ENCODE peak calls at places on chromosomes 1 and 21, in five cellular contexts. Y is IMR-90, C is GM12878, X is K562, D is HepG2. P is an unnamed sample.

GRCh38 chr1:172742599-172743500 is 83.9 kb downstream of the FASLG start:
- DNase-seq in C (no peak), D (peak), X (peak), Y (peak), P (peak)

GRCh38 chr21:41547111-41547510 is 39.2 kb upstream of the TMPRSS2 start:
- DNase-seq in X (no peak), C (no peak), Y (no peak), D (no peak), P (no peak)

GRCh38 chr1:217889401-217889800 is 258.3 kb downstream of the SPATA17 start:
- DNase-seq in X (no peak), Y (peak), C (no peak), D (no peak), P (no peak)

GRCh38 chr1:182841368-182841988 is 2.3 kb downstream of the DHX9 start:
- DNase-seq in X (no peak), C (no peak), Y (peak), D (peak), P (peak)

GRCh38 chr1:93061895-93062792 is 16.9 kb upstream of the MTF2 start:
- DNase-seq in D (peak), X (peak), Y (peak), C (no peak), P (peak)

GRCh38 chr1:76314730-76315129 is 240.2 kb downstream of the ST6GALNAC3 start:
- DNase-seq in X (no peak), C (no peak), Y (no peak), D (no peak), P (no peak)

GRCh38 chr1:116855220-116855619 is 54.5 kb upstream of the PTGFRN start:
- DNase-seq in X (no peak), D (no peak), C (no peak), Y (no peak), P (peak)

GRCh38 chr1:69523032-69523431 is 44.7 kb upstream of the LRRC7 start:
- DNase-seq in Y (peak), C (no peak), X (no peak), D (no peak), P (no peak)

GRCh38 chr1:32960342-32960741 is 4.3 kb downstream of the RNF19B start:
- DNase-seq in X (no peak), D (no peak), Y (no peak), C (no peak), P (no peak)

GRCh38 chr1:47262787-47263413 is 30.9 kb upstream of the TAL1 start:
- DNase-seq in C (no peak), Y (peak), D (peak), X (peak), P (peak)

GRCh38 chr1:61050541-61051454 is 31.6 kb upstream of the NFIA start:
- DNase-seq in C (no peak), Y (no peak), X (peak), D (no peak), P (peak)

GRCh38 chr1:157132111-157132510 is 6.1 kb downstream of the ETV3 start:
- DNase-seq in D (no peak), C (no peak), X (no peak), Y (no peak), P (no peak)

GRCh38 chr1:236440373-236440772 is 46.3 kb downstream of the EDARADD start:
- DNase-seq in C (no peak), Y (no peak), D (no peak), X (no peak), P (no peak)

GRCh38 chr1:202164271-202165037 is 4.1 kb upstream of the PTPN7 start:
- DNase-seq in C (peak), Y (no peak), D (no peak), X (peak), P (no peak)

GRCh38 chr21:45032977-45033705 is 41.2 kb upstream of the ADARB1 start:
- DNase-seq in D (no peak), Y (no peak), C (no peak), X (no peak), P (no peak)

GRCh38 chr1:79519084-79519760 is 512.7 kb upstream of the ADGRL4 start:
- DNase-seq in X (no peak), C (no peak), Y (no peak), D (no peak), P (no peak)

DNA sequence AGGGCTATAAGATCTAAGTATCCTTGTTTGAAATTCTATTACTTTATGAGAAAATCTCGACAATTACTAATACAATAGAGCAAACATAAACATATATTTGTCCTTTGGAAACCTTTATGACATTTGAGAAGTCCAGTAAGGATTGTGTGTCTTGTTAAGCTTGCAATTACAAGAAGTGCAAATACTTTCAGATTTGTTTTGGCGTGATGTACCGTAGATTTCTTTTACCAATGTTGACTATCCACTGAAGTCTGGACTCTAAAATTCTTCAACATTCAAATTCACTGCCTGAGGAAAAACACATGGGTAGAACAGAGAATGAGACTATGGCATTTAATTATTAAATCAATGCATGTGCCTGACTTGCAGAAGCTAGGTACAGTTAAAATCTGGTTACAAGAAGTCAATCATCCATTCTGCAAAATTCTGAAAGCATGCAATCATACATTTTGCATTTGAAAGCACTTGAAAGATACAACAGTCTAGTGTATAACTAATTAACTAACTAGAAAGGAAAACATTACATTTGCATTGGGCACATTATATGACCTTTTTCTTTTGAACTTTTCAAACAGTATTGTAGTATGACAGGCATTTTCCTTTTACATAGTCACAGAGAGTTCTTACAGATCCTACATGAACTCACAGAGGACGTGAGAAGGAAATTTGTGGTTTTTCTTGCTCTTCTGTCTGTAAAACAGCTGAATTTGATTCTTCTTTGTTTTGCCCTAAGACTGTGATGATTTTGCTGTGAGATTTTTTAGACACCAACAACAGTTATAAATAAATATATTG is 511.1 kb upstream of the ADGRL4 start:
- DNase-seq in Y (no peak), X (no peak), C (no peak), D (no peak), P (no peak)
- TF ChIP-seq MXI1 in Y (no peak), X (no peak), C (no peak), D (no peak), P (no peak)

GRCh38 chr1:112712191-112712590 is 2.9 kb downstream of the PPM1J start:
- DNase-seq in Y (no peak), X (no peak), D (no peak), C (no peak), P (no peak)
- TF ChIP-seq MXI1 in Y (no peak), X (no peak), D (no peak), C (no peak), P (no peak)

GRCh38 chr1:40926441-40926840 is 53.1 kb upstream of the CTPS1 start:
- DNase-seq in X (no peak), C (no peak), D (no peak), Y (no peak), P (no peak)
- TF ChIP-seq MXI1 in X (no peak), C (no peak), D (no peak), Y (no peak), P (no peak)

DNA sequence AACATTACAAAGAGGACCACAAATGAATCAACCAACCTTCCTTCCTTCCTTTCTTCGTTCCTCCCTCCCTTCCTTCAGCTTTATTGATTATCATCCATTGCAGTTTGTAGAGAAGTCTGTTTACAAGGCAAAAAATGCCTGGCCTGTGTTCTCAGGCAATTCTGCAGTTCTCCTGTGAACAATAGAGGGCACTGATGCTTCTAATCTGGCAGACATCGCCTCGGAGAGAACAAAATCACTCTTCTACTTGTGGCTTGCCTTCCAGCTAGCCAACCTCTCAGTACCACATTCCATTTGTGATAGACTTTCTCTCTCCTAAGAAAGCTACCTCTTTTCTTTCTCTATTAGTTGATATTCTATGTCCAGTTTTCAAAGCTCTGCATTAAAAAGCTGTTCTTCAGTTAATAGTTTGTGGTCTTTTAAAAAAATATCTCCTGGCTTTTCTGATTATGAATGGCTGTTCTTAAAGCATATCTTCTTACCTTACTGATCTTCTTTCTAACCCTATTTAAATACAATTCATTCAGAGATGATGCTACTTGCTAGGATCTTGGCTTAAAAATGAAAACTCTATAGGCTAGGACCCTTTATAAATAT is 26.9 kb upstream of the ESRRG start:
- DNase-seq in D (peak), C (no peak), Y (peak), X (no peak), P (peak)
- TF ChIP-seq MXI1 in D (no peak), C (no peak), Y (no peak), X (no peak), P (no peak)

DNA sequence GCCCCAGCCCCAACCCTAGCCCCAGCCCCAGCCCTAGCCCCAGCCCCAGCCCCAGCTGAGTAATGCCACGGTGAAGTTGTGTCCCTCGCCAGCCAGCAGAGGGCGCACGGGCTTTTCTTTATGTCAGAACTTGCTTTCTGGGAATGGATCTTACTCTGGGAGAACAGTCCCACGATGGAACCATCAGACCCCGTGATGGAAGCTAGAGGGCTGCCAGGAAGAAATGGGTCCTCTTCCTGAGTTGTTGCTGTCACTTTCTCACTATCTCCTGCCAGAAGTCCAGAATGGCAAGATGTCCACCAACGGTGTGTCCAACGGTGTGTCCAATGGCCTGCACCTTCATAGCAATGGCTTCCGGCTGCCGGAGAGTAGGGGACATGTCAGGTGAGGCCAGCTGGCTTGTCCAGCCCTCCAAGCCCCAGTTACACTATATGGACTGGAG is 25.2 kb upstream of the TMEM222 start:
- DNase-seq in Y (peak), C (no peak), D (peak), X (peak), P (peak)
- TF ChIP-seq MXI1 in Y (no peak), C (no peak), D (no peak), X (no peak), P (no peak)

DNA sequence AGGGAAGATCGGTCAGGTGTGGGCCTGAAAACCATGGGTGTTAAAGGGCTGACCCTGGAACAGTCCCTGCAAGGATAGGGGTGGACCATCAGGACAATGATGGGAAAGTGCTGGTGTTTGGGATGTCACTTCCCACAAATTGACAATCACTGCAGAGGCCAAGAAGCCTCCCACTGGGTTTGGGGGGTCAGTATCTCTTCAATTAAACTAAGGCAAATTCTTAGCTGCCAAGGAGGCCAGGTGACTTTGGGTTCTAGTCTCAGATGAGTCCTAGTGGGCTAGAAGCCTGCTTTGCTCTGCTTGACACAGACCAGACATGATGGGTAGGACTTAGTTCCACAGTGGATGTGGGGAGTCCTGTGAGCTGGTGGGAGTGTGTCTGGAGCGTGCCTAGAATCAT is 29.3 kb upstream of the KCNA2 start:
- DNase-seq in X (no peak), Y (no peak), C (no peak), D (no peak), P (no peak)
- TF ChIP-seq MXI1 in X (no peak), Y (no peak), C (no peak), D (no peak), P (no peak)

GRCh38 chr1:94094466-94095111 is 26.4 kb downstream of the ABCA4 start:
- DNase-seq in D (no peak), Y (peak), C (no peak), X (no peak), P (no peak)
- TF ChIP-seq MXI1 in D (no peak), Y (no peak), C (no peak), X (no peak), P (no peak)

GRCh38 chr1:160746870-160747500 is 7.9 kb downstream of the SLAMF7 start:
- DNase-seq in D (no peak), Y (no peak), X (no peak), C (no peak), P (no peak)

GRCh38 chr1:160747717-160748116 is 8.7 kb downstream of the SLAMF7 start:
- DNase-seq in Y (no peak), D (no peak), X (no peak), C (no peak), P (no peak)

GRCh38 chr1:160748182-160748876 is 9.3 kb downstream of the SLAMF7 start:
- DNase-seq in C (no peak), Y (no peak), X (peak), D (no peak), P (no peak)

GRCh38 chr1:160750608-160751007 is 11.6 kb downstream of the SLAMF7 start:
- DNase-seq in C (no peak), D (no peak), X (no peak), Y (no peak), P (no peak)

GRCh38 chr1:160748877-160749269 is 9.8 kb downstream of the SLAMF7 start:
- DNase-seq in D (no peak), Y (no peak), C (no peak), X (no peak), P (no peak)
- TF ChIP-seq MXI1 in D (no peak), Y (no peak), C (no peak), X (no peak), P (no peak)

DNA sequence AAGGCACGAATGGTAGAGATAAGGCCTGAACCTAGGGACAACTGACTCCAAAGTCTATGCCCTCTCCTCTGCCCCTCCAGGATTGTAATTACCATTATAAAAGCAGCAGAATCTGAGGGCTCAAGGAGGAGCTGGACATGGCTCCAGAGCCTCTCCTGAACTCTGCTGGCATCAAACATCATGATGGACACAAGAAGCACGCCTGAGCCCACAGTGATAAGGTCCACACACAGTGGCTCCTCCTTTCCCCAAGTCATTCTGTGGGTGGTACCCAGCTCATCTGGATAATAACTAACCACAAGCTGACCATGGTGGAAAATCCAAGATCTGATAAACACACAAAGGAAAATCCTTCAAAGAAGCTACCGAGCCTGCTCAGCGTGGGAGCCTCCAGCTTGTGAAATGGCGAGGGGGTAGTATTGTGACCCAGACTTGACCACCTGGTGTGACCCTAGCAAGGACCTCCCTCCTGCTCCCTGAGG is 85.2 kb downstream of the HIVEP3 start:
- DNase-seq in Y (no peak), X (no peak), C (no peak), D (no peak), P (no peak)
- TF ChIP-seq MXI1 in Y (no peak), X (no peak), C (no peak), D (no peak), P (no peak)

GRCh38 chr1:66787641-66788040 is 13.4 kb downstream of the INSL5 start:
- DNase-seq in C (no peak), D (no peak), X (no peak), Y (no peak), P (no peak)

GRCh38 chr1:66791621-66792610 is 9.2 kb downstream of the INSL5 start:
- DNase-seq in C (no peak), Y (no peak), X (no peak), D (no peak), P (no peak)

GRCh38 chr1:66788231-66788939 is 12.7 kb downstream of the INSL5 start:
- DNase-seq in X (no peak), C (no peak), Y (no peak), D (no peak), P (no peak)
- TF ChIP-seq MXI1 in X (no peak), C (no peak), Y (no peak), D (no peak), P (no peak)

P was measured in SK-N-SH.